ENCODE peak calls at places on chromosomes 13 and 19, in four cellular contexts. One of them, this sample, is unnamed.

GRCh38 chr19:33234736-33235135 is 9.1 kb upstream of the SLC7A10 start:
- DNase-seq in K562: no peak
- DNase-seq in GM12878: no peak
- DNase-seq in HepG2: no peak
- DNase-seq in this sample: no peak

GRCh38 chr13:114049026-114049425 is 75.2 kb upstream of the C13orf46 start:
- DNase-seq in K562: no peak
- DNase-seq in GM12878: no peak
- DNase-seq in HepG2: no peak
- DNase-seq in this sample: no peak

GRCh38 chr13:33280923-33281322 is 4.6 kb downstream of the STARD13 start:
- DNase-seq in K562: no peak
- DNase-seq in GM12878: no peak
- DNase-seq in HepG2: no peak
- DNase-seq in this sample: no peak

GRCh38 chr19:2627319-2627829 is 75.1 kb downstream of the GNG7 start:
- DNase-seq in K562: no peak
- DNase-seq in GM12878: no peak
- DNase-seq in HepG2: peak
- DNase-seq in this sample: no peak

GRCh38 chr19:5805465-5806132 is 732 bp downstream of the NRTN start:
- DNase-seq in K562: peak
- DNase-seq in GM12878: no peak
- DNase-seq in HepG2: peak
- DNase-seq in this sample: peak

GRCh38 chr19:9640956-9641355 is 19.9 kb upstream of the ZNF561 start:
- DNase-seq in K562: no peak
- DNase-seq in GM12878: no peak
- DNase-seq in HepG2: no peak
- DNase-seq in this sample: no peak

GRCh38 chr19:42176990-42177685 is 40.3 kb downstream of the DEDD2 start:
- DNase-seq in K562: peak
- DNase-seq in GM12878: no peak
- DNase-seq in HepG2: peak
- DNase-seq in this sample: peak

GRCh38 chr13:80116107-80116506 is 224.8 kb downstream of the SPRY2 start:
- DNase-seq in K562: no peak
- DNase-seq in GM12878: no peak
- DNase-seq in HepG2: no peak
- DNase-seq in this sample: no peak

GRCh38 chr19:49151339-49152217 is 3.6 kb downstream of the HRC start:
- DNase-seq in K562: peak
- DNase-seq in GM12878: no peak
- DNase-seq in HepG2: no peak
- DNase-seq in this sample: peak

GRCh38 chr13:53074119-53074518 is 45.5 kb downstream of the OLFM4 start:
- DNase-seq in K562: no peak
- DNase-seq in GM12878: no peak
- DNase-seq in HepG2: no peak
- DNase-seq in this sample: no peak

DNA sequence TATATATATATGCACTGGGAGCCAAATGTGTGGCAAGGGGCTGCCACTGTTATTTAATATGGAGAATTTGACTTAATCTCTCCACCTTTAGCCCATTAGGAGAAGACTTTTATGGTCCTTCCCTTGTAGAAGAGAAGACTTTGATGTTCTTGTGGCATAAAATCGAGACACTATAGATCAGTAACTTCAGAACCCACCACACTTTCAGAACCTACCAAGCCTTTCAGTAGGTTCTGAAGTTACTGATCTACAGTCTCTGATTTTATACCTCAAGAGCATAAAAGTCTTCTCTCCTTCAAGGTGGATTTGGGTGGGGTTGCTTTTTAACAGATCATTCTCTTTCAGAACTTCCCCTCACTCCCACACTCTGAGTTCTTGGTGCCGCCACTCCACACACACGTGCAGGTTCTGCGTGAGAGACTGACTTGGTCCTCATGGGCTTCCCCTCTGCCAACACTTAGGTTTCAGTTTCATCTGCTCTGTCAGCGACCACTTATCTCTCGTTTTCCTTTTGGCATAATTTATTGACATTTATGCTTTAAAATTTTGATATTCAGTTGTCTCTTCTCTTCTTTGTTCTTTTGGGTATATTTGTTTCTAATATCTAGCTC is 213.4 kb upstream of the PCDH17 start:
- DNase-seq in K562: no peak
- DNase-seq in GM12878: no peak
- DNase-seq in HepG2: no peak
- DNase-seq in this sample: no peak
- TF ChIP-seq TARDBP in K562: no peak
- TF ChIP-seq TARDBP in GM12878: no peak
- TF ChIP-seq TARDBP in HepG2: no peak
- TF ChIP-seq TARDBP in this sample: no peak

GRCh38 chr19:29666634-29667389 is 1.6 kb downstream of the PLEKHF1 start:
- DNase-seq in K562: peak
- DNase-seq in GM12878: no peak
- DNase-seq in HepG2: peak
- DNase-seq in this sample: no peak
- TF ChIP-seq TARDBP in K562: no peak
- TF ChIP-seq TARDBP in GM12878: no peak
- TF ChIP-seq TARDBP in HepG2: no peak
- TF ChIP-seq TARDBP in this sample: no peak

DNA sequence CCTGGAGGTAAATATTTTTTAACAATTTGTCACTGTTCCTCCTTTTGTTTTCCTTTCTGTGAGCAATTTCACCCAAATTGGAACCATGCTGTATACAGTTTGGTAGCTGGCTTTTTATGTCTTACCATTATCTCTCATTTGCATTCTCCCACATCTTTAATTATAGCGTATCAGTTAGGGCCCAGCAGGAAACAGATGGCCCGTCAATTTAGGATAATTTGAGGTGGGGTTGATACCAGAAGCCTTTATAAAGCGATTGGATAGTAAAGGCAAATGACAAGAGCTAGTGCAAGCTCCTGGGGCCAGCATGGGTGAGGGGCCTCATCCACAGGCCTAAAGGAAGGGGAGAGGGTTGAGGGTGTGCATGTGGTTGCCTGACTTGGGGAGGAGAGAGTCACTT is 3.8 kb upstream of the IFNL4 start:
- DNase-seq in K562: no peak
- DNase-seq in GM12878: no peak
- DNase-seq in HepG2: no peak
- DNase-seq in this sample: no peak
- TF ChIP-seq TARDBP in K562: no peak
- TF ChIP-seq TARDBP in GM12878: no peak
- TF ChIP-seq TARDBP in HepG2: no peak
- TF ChIP-seq TARDBP in this sample: no peak

DNA sequence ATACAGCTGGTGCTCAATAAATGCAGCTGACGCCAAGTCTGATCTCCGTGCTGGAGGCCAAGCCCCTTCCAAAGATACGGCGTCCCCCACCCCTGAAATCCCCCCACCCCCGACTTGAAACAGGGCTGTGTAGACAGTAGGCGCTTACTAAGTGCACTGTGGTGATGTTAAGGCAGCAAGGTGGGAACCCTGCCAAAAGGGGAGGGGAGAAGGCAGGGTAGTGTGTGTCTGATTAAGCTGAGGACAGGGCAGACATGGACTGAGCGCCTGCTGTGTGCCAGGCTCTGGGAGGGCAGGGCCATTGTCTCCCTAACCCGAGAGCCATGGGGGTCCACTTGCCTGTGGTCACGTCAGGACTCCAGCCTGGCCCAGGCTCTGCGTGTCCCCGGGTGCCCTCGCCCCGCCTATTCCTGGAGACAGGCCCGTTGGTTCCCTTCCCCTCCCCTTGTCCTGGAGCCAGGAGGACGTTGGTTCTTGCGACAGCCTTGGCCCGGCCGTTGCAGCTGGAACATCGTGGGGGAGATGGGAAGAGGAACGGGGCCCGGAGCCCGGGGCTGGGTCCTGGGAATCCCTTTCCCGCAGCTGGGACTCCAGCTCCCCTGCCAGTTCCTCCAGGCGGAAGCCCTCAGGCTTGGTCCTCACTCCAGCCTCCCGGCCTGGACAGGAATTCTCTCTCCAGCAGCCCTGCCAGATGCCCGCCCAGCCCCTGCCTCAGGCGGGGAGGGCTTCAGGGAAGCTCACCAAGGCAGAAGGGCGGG is 1.7 kb upstream of the ELANE start:
- DNase-seq in K562: peak
- DNase-seq in GM12878: no peak
- DNase-seq in HepG2: no peak
- DNase-seq in this sample: no peak
- TF ChIP-seq TARDBP in K562: no peak
- TF ChIP-seq TARDBP in GM12878: no peak
- TF ChIP-seq TARDBP in HepG2: no peak
- TF ChIP-seq TARDBP in this sample: no peak

DNA sequence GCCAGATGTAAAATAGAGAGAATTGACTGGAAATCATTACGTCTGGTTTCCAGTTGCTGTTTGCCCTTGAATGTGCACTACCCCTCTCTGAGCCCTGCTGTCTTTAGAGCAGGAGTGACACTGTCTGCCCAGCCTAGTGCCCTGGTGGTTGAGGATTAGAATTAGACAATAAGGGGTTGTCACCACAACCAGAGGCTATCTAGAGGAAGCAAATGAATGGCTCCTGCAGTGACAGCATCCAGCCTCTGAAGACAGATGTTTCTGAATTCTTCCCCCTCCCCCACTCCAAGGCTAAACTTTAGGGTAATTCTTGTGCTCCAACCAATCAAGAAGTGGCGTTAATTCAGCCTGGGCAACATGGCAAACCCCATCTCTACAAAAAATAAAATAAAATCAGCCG is 2.0 kb downstream of the RAB8A start:
- DNase-seq in K562: no peak
- DNase-seq in GM12878: no peak
- DNase-seq in HepG2: no peak
- DNase-seq in this sample: no peak
- TF ChIP-seq TARDBP in K562: no peak
- TF ChIP-seq TARDBP in GM12878: no peak
- TF ChIP-seq TARDBP in HepG2: no peak
- TF ChIP-seq TARDBP in this sample: no peak

DNA sequence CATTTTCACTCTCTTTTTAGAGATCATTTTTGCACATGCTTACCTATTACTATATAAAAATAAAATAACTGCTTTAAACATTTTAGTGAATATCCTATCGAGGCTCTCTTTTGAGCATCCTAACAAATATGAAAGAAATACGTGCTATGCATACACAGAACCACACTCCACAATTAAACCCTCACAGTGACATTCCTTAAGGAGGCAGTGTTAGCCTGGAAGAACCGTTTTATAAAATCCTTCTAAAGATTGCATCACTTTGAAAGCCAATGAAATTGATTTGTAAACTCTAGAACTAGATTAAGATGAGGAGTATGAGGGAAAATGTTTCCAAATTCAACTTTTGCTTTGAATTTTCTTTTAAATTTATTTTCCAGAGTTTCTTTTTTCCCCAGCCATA is 11.1 kb upstream of the ENOX1 start:
- DNase-seq in K562: no peak
- DNase-seq in GM12878: no peak
- DNase-seq in HepG2: no peak
- DNase-seq in this sample: no peak
- TF ChIP-seq TARDBP in K562: no peak
- TF ChIP-seq TARDBP in GM12878: no peak
- TF ChIP-seq TARDBP in HepG2: no peak
- TF ChIP-seq TARDBP in this sample: no peak

GRCh38 chr19:47310819-47311218 is 1.2 kb downstream of the C5AR1 start:
- DNase-seq in K562: no peak
- DNase-seq in GM12878: no peak
- DNase-seq in HepG2: peak
- DNase-seq in this sample: no peak
- TF ChIP-seq TARDBP in K562: no peak
- TF ChIP-seq TARDBP in GM12878: no peak
- TF ChIP-seq TARDBP in HepG2: no peak
- TF ChIP-seq TARDBP in this sample: no peak

GRCh38 chr19:39738809-39739208 is 980 bp upstream of the CLC start:
- DNase-seq in K562: no peak
- DNase-seq in GM12878: no peak
- DNase-seq in HepG2: no peak
- DNase-seq in this sample: no peak
- TF ChIP-seq TARDBP in K562: no peak
- TF ChIP-seq TARDBP in GM12878: no peak
- TF ChIP-seq TARDBP in HepG2: no peak
- TF ChIP-seq TARDBP in this sample: no peak

GRCh38 chr13:27194895-27195764 is 23.5 kb upstream of the USP12 start:
- DNase-seq in K562: peak
- DNase-seq in GM12878: no peak
- DNase-seq in HepG2: no peak
- DNase-seq in this sample: no peak
- TF ChIP-seq TARDBP in K562: no peak
- TF ChIP-seq TARDBP in GM12878: no peak
- TF ChIP-seq TARDBP in HepG2: no peak
- TF ChIP-seq TARDBP in this sample: no peak

This sample was measured in HEK293T.